ENCODE peak calls at places on chromosomes 4 and X, in five cellular contexts. R is K562, V is GM12878, Q is SK-N-SH, I is HepG2. M is an unnamed sample.

GRCh38 chrX:134235236-134235635 is 1.7 kb upstream of the CCDC160 start:
- DNase-seq in R (no peak), V (no peak), Q (no peak), I (no peak), M (no peak)

GRCh38 chr4:127140306-127140705 is 492.5 kb upstream of the INTU start:
- DNase-seq in R (no peak), V (no peak), Q (no peak), I (no peak), M (no peak)

GRCh38 chrX:118823263-118824172 is at the start of gene ZCCHC12:
- DNase-seq in R (peak), V (no peak), Q (peak), I (peak), M (peak)

GRCh38 chrX:5829060-5829459 is 399.6 kb downstream of the NLGN4X start:
- DNase-seq in R (no peak), V (no peak), Q (no peak), I (no peak), M (no peak)

GRCh38 chr4:20544645-20545044 is 155.6 kb upstream of the PACRGL start:
- DNase-seq in R (no peak), V (no peak), Q (peak), I (peak), M (peak)

GRCh38 chr4:88742561-88742960 is 44.9 kb upstream of the NAP1L5 start:
- DNase-seq in R (no peak), V (no peak), Q (no peak), I (no peak), M (no peak)

GRCh38 chr4:164779080-164779479 is 25.1 kb downstream of the SMIM31 start:
- DNase-seq in R (no peak), V (no peak), Q (no peak), I (no peak), M (no peak)

GRCh38 chrX:154370300-154370881 is 4.0 kb downstream of the FLNA start:
- DNase-seq in R (peak), V (no peak), Q (peak), I (no peak), M (no peak)

GRCh38 chrX:133444952-133445831 is 29.9 kb upstream of the GPC4 start:
- DNase-seq in R (no peak), V (no peak), Q (no peak), I (no peak), M (peak)

GRCh38 chr4:155973639-155974475 is 20.2 kb upstream of the CTSO start:
- DNase-seq in R (no peak), V (no peak), Q (no peak), I (no peak), M (no peak)

GRCh38 chrX:2811271-2811670 is 17.5 kb upstream of the GYG2 start:
- DNase-seq in R (no peak), V (no peak), Q (no peak), I (no peak), M (no peak)

GRCh38 chr4:99855677-99856076 is 38.5 kb downstream of the LAMTOR3 start:
- DNase-seq in R (no peak), V (peak), Q (no peak), I (no peak), M (no peak)

GRCh38 chrX:42624524-42624923 is 153.4 kb downstream of the PPP1R2C start:
- DNase-seq in R (no peak), V (no peak), Q (no peak), I (no peak), M (no peak)

GRCh38 chr4:182752158-182752910 is 164.9 kb downstream of the DCTD start:
- DNase-seq in R (no peak), V (no peak), Q (no peak), I (no peak), M (no peak)

GRCh38 chr4:24794916-24795665 is at the start of gene SOD3:
- DNase-seq in R (peak), V (no peak), Q (no peak), I (peak), M (no peak)

GRCh38 chr4:98939892-98940298 is 11.0 kb upstream of the EIF4E start:
- DNase-seq in R (peak), V (no peak), Q (peak), I (peak), M (peak)

GRCh38 chr4:165680821-165681220 is 192.2 kb upstream of the TLL1 start:
- DNase-seq in R (no peak), V (no peak), Q (no peak), I (no peak), M (no peak)

GRCh38 chr4:76016383-76016782 is 6.9 kb downstream of the CXCL10 start:
- DNase-seq in R (no peak), V (peak), Q (no peak), I (no peak), M (no peak)

GRCh38 chr4:177124436-177124835 is 185.2 kb upstream of the NEIL3 start:
- DNase-seq in R (no peak), V (no peak), Q (no peak), I (no peak), M (no peak)

GRCh38 chr4:43277003-43277402 is 384.5 kb downstream of the GRXCR1 start:
- DNase-seq in R (no peak), V (no peak), Q (no peak), I (no peak), M (no peak)

GRCh38 chrX:140701480-140701879 is 8.1 kb upstream of the LINC00632 start:
- DNase-seq in R (no peak), V (no peak), Q (peak), I (no peak), M (peak)

GRCh38 chrX:91414710-91415109 is 19.9 kb upstream of the PABPC5 start:
- DNase-seq in R (no peak), V (no peak), Q (peak), I (no peak), M (peak)

GRCh38 chr4:14345356-14345775 is 656.9 kb upstream of the CPEB2 start:
- DNase-seq in R (no peak), V (no peak), Q (no peak), I (no peak), M (no peak)

GRCh38 chrX:148914783-148915182 is 414.4 kb downstream of the AFF2 start:
- DNase-seq in R (no peak), V (peak), Q (no peak), I (no peak), M (no peak)

GRCh38 chrX:141701081-141701480 is 2.5 kb upstream of the SPANXD start:
- DNase-seq in R (no peak), V (no peak), Q (no peak), I (no peak), M (no peak)

GRCh38 chrX:23634181-23634580 is 33.1 kb upstream of the PRDX4 start:
- DNase-seq in R (no peak), V (no peak), Q (peak), I (no peak), M (no peak)

DNA sequence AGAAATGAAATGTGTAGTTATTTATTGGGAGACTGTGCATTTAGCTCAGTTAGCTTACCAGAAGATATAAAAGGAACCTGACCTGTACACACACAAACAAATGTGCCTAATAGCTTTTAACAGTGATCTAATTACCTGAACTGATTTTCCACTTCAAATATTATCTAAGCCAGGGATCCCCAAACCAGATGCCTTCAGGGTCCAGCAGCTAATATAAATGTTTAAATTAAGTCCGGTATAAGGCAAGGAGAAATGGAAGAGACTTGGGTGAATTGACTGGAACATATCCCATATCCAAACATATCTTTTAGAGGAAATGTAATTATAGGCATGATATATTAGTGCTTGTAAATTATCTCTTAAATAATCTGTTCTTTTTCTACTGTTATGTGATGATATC is 66.7 kb downstream of the CNKSR2 start:
- DNase-seq in R (no peak), V (no peak), Q (peak), I (no peak), M (no peak)
- TF ChIP-seq FOXM1 in R (no peak), V (no peak), Q (no peak), I (no peak), M (no peak)

DNA sequence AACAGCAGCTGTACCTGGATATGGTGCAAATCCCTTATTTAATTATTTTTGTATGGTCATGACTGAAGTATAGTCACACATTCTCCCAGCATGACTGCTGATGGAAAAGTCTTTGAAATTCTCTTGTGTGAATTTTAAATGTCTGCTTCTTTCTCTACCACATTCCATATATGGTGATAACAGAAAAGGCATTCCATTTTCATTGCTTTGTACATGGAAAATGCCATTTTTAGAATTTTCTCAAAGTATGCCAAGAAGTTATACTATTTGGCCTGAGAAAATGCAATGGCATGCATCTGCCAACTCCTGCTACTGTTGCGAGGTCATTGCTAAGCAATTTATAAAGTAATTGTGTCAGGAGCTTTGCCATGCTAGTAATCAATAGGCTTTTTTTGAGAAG is 302.1 kb upstream of the ARSJ start:
- DNase-seq in R (no peak), V (no peak), Q (no peak), I (no peak), M (no peak)
- TF ChIP-seq FOXM1 in R (no peak), V (no peak), Q (peak), I (no peak), M (no peak)

DNA sequence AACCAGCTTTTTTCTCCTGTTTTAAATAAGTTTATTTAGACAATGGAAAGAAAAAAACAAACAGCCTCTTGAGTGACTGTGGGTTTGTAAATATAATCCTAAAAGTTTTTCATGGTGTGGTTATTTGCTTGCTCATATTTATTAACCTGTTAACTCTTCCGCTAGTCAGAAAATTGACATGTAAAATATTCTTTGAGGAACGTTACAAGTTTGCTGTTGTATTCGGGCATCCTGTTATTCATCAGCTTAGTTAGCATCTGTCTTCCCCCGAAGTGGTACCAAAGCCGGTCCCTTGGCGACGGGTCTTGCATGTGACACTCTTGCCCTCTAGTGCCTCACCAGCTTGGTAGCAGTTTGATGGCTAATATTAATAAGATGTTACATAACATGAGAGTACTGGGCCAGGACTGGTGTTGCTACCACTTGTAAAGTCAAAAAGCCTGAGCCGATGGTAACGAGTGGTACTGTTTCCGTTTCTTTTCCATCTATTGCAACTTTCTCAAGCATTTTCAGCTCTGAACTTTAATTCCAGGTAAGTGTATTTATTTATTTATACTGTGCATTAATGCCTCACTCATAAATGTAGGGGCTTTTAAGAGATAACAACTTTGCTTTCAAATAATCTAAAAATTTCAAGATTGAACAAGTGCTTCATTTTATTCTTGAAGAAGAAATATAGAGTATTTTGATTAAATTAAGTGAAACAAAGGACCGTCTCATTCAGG is at the start of gene NDST3:
- DNase-seq in R (no peak), V (no peak), Q (peak), I (peak), M (peak)
- TF ChIP-seq FOXM1 in R (no peak), V (no peak), Q (no peak), I (no peak), M (no peak)

DNA sequence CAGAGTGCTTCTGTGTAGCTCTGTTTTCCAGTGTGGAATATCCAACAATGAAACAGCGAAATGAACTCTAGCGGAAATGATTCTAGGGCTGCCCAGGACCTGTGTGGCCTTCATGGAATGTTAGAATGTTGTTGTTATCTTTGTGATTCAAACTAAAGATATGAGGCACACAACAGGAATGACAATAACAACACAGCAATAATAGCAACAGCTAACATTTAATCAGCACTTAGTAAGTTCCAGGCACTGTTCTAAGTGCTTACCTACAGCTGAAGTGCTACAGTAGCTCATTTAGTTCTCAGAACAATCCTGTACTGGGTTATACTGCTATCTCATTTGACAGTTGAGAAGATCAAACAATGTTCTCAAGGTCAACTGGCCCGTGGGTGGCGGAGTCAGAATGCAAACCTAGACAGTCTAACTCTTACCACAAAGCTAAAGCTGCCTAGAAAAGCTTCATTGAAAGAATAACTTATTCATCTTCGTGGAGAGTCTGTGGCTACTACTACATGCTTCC is 63.7 kb downstream of the MAML3 start:
- DNase-seq in R (no peak), V (no peak), Q (no peak), I (peak), M (no peak)
- TF ChIP-seq FOXM1 in R (no peak), V (no peak), Q (no peak), I (no peak), M (no peak)

GRCh38 chr4:147571021-147571770 is 46.0 kb upstream of the TMEM184C start:
- DNase-seq in R (no peak), V (no peak), Q (no peak), I (no peak), M (no peak)

GRCh38 chr4:147578057-147578476 is 39.1 kb upstream of the TMEM184C start:
- DNase-seq in R (no peak), V (no peak), Q (peak), I (peak), M (no peak)

GRCh38 chr4:147580396-147580795 is 36.8 kb upstream of the TMEM184C start:
- DNase-seq in R (no peak), V (no peak), Q (no peak), I (no peak), M (no peak)

GRCh38 chr4:147578611-147579010 is 38.6 kb upstream of the TMEM184C start:
- DNase-seq in R (no peak), V (no peak), Q (no peak), I (no peak), M (no peak)

DNA sequence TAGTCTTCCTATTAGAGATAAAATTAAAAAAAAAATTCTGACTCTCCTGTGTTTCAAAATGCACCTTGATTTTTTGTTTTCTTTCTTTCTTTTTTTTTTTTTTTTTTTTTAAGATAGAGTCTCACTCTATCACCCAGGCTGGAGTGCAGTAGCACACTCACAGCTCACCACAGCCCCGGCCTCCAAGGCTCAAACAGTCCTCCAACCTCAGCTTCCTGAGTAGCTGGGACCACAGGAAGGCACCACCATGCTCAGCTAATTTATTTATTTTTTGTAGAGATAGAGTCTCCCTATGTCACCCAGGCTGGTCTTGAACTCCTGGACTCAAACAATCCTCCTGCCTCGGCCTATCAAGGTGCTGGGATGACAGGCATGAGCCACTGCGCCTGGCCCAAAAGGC is 41.1 kb upstream of the TMEM184C start:
- DNase-seq in R (no peak), V (no peak), Q (no peak), I (no peak), M (no peak)
- TF ChIP-seq FOXM1 in R (no peak), V (no peak), Q (no peak), I (no peak), M (no peak)

DNA sequence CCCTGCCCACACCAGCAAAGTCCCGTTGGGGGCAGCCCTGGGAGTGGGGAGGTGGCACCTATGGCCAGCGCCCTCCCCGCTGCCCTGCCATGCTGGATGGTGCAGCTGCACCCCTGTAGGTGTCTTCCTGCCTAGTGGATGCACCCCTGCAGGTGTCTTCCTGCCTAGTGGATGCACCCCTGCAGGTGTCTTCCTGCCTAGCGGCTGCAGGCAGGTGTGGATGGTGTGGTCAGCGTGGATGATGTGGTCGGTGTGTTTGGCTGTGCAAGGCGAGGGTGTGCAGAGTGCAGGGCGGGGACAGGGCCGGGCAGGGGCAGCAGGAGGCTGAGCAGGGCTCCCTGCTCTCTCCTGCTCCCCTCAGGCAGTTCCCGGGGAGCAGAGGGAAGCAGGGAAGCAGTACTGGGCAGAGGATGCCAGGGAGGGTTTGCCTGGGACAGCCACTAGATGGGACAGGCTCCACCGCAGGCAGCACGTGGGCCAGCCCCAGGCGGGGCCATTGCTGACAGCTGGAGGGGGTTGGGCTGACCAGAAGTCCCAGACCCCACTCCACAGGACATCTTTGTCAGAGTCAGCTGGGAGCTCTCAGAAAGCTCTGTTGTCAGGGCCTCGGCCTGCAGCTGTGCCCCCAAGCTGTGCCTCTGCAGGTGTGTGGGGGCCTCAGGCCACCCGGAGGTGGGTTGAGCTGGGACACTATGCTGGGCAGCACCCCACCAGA is 23.6 kb downstream of the DOK7 start:
- DNase-seq in R (no peak), V (no peak), Q (peak), I (no peak), M (no peak)
- TF ChIP-seq FOXM1 in R (no peak), V (no peak), Q (no peak), I (no peak), M (no peak)